ENCODE peak calls at places on chromosomes 2 and 18, in five cellular contexts. One of them, this sample, is unnamed.
A peak's percentile ranks its signal among the peaks of the same experiment; 100 is the strongest.

GRCh38 chr2:150526827-150527226 is 39.4 kb upstream of the RND3 start:
- DNase-seq in mesendoderm: peak; percentile 82
- DNase-seq in NCI-H2171 treated with DMSO at 0.1 percent for 48 hours: no peak
- DNase-seq in activated naive CD8-positive, alpha-beta T cell treated with anti-CD3 and anti-CD28 coated beads, Interleukin-2, amount 10 ng/mL, durations not matched to agents 7 days and 5 days: no peak
- DNase-seq in NCI-H2107: no peak
- DNase-seq in this sample: no peak

GRCh38 chr2:104853926-104854506 is at the start of gene POU3F3:
- DNase-seq in activated naive CD8-positive, alpha-beta T cell treated with anti-CD3 and anti-CD28 coated beads, Interleukin-2, amount 10 ng/mL, durations not matched to agents 7 days and 5 days: peak; percentile 64
- DNase-seq in NCI-H2107: no peak
- DNase-seq in mesendoderm: peak; percentile 99
- DNase-seq in NCI-H2171 treated with DMSO at 0.1 percent for 48 hours: no peak
- DNase-seq in this sample: peak; percentile 87

GRCh38 chr2:158777077-158777476 is 18.0 kb upstream of the DAPL1 start:
- DNase-seq in NCI-H2171 treated with DMSO at 0.1 percent for 48 hours: no peak
- DNase-seq in NCI-H2107: no peak
- DNase-seq in activated naive CD8-positive, alpha-beta T cell treated with anti-CD3 and anti-CD28 coated beads, Interleukin-2, amount 10 ng/mL, durations not matched to agents 7 days and 5 days: no peak
- DNase-seq in mesendoderm: no peak
- DNase-seq in this sample: no peak

GRCh38 chr2:75221872-75222271 is 22.6 kb upstream of the TACR1 start:
- DNase-seq in activated naive CD8-positive, alpha-beta T cell treated with anti-CD3 and anti-CD28 coated beads, Interleukin-2, amount 10 ng/mL, durations not matched to agents 7 days and 5 days: no peak
- DNase-seq in NCI-H2171 treated with DMSO at 0.1 percent for 48 hours: no peak
- DNase-seq in NCI-H2107: no peak
- DNase-seq in mesendoderm: no peak
- DNase-seq in this sample: no peak

GRCh38 chr2:12010059-12010458 is 263.6 kb downstream of the LPIN1 start:
- DNase-seq in NCI-H2171 treated with DMSO at 0.1 percent for 48 hours: no peak
- DNase-seq in activated naive CD8-positive, alpha-beta T cell treated with anti-CD3 and anti-CD28 coated beads, Interleukin-2, amount 10 ng/mL, durations not matched to agents 7 days and 5 days: no peak
- DNase-seq in mesendoderm: no peak
- DNase-seq in NCI-H2107: no peak
- DNase-seq in this sample: no peak

GRCh38 chr2:209864716-209865295 is 93.2 kb downstream of the UNC80 start:
- DNase-seq in NCI-H2107: no peak
- DNase-seq in activated naive CD8-positive, alpha-beta T cell treated with anti-CD3 and anti-CD28 coated beads, Interleukin-2, amount 10 ng/mL, durations not matched to agents 7 days and 5 days: no peak
- DNase-seq in NCI-H2171 treated with DMSO at 0.1 percent for 48 hours: no peak
- DNase-seq in mesendoderm: peak; percentile 26
- DNase-seq in this sample: no peak

GRCh38 chr2:191666733-191667132 is 11.2 kb upstream of the NABP1 start:
- DNase-seq in NCI-H2171 treated with DMSO at 0.1 percent for 48 hours: no peak
- DNase-seq in NCI-H2107: no peak
- DNase-seq in activated naive CD8-positive, alpha-beta T cell treated with anti-CD3 and anti-CD28 coated beads, Interleukin-2, amount 10 ng/mL, durations not matched to agents 7 days and 5 days: no peak
- DNase-seq in mesendoderm: peak; percentile 82
- DNase-seq in this sample: no peak

GRCh38 chr18:43420091-43420490 is 142.8 kb upstream of the SYT4 start:
- DNase-seq in NCI-H2107: no peak
- DNase-seq in activated naive CD8-positive, alpha-beta T cell treated with anti-CD3 and anti-CD28 coated beads, Interleukin-2, amount 10 ng/mL, durations not matched to agents 7 days and 5 days: no peak
- DNase-seq in NCI-H2171 treated with DMSO at 0.1 percent for 48 hours: no peak
- DNase-seq in mesendoderm: no peak
- DNase-seq in this sample: no peak

GRCh38 chr2:86274918-86275275 is 62.5 kb downstream of the REEP1 start:
- DNase-seq in mesendoderm: no peak
- DNase-seq in NCI-H2171 treated with DMSO at 0.1 percent for 48 hours: peak; percentile 50
- DNase-seq in activated naive CD8-positive, alpha-beta T cell treated with anti-CD3 and anti-CD28 coated beads, Interleukin-2, amount 10 ng/mL, durations not matched to agents 7 days and 5 days: no peak
- DNase-seq in NCI-H2107: no peak
- DNase-seq in this sample: no peak

GRCh38 chr2:200168641-200169265 is 137.7 kb upstream of the SPATS2L start:
- DNase-seq in mesendoderm: peak; percentile 60
- DNase-seq in NCI-H2171 treated with DMSO at 0.1 percent for 48 hours: no peak
- DNase-seq in NCI-H2107: no peak
- DNase-seq in activated naive CD8-positive, alpha-beta T cell treated with anti-CD3 and anti-CD28 coated beads, Interleukin-2, amount 10 ng/mL, durations not matched to agents 7 days and 5 days: no peak
- DNase-seq in this sample: no peak

GRCh38 chr2:152578573-152578972 is 138.7 kb downstream of the PRPF40A start:
- DNase-seq in NCI-H2171 treated with DMSO at 0.1 percent for 48 hours: no peak
- DNase-seq in mesendoderm: no peak
- DNase-seq in activated naive CD8-positive, alpha-beta T cell treated with anti-CD3 and anti-CD28 coated beads, Interleukin-2, amount 10 ng/mL, durations not matched to agents 7 days and 5 days: no peak
- DNase-seq in NCI-H2107: no peak
- DNase-seq in this sample: no peak

GRCh38 chr2:215421859-215422461 is 13.9 kb downstream of the FN1 start:
- DNase-seq in NCI-H2171 treated with DMSO at 0.1 percent for 48 hours: no peak
- DNase-seq in activated naive CD8-positive, alpha-beta T cell treated with anti-CD3 and anti-CD28 coated beads, Interleukin-2, amount 10 ng/mL, durations not matched to agents 7 days and 5 days: no peak
- DNase-seq in mesendoderm: no peak
- DNase-seq in NCI-H2107: no peak
- DNase-seq in this sample: no peak

GRCh38 chr2:230457073-230457768 is 41.2 kb downstream of the SP100 start:
- DNase-seq in NCI-H2171 treated with DMSO at 0.1 percent for 48 hours: no peak
- DNase-seq in mesendoderm: no peak
- DNase-seq in activated naive CD8-positive, alpha-beta T cell treated with anti-CD3 and anti-CD28 coated beads, Interleukin-2, amount 10 ng/mL, durations not matched to agents 7 days and 5 days: no peak
- DNase-seq in NCI-H2107: no peak
- DNase-seq in this sample: no peak

GRCh38 chr2:88606371-88607030 is 20.8 kb downstream of the EIF2AK3 start:
- DNase-seq in NCI-H2107: no peak
- DNase-seq in NCI-H2171 treated with DMSO at 0.1 percent for 48 hours: no peak
- DNase-seq in mesendoderm: no peak
- DNase-seq in activated naive CD8-positive, alpha-beta T cell treated with anti-CD3 and anti-CD28 coated beads, Interleukin-2, amount 10 ng/mL, durations not matched to agents 7 days and 5 days: no peak
- DNase-seq in this sample: no peak

GRCh38 chr2:195658541-195658890 is 1.5 kb downstream of the SLC39A10 start:
- DNase-seq in NCI-H2107: no peak
- DNase-seq in NCI-H2171 treated with DMSO at 0.1 percent for 48 hours: peak; percentile 68
- DNase-seq in mesendoderm: no peak
- DNase-seq in activated naive CD8-positive, alpha-beta T cell treated with anti-CD3 and anti-CD28 coated beads, Interleukin-2, amount 10 ng/mL, durations not matched to agents 7 days and 5 days: no peak
- DNase-seq in this sample: no peak

GRCh38 chr2:191942114-191943103 is 95.5 kb upstream of the CAVIN2 start:
- DNase-seq in NCI-H2107: no peak
- DNase-seq in activated naive CD8-positive, alpha-beta T cell treated with anti-CD3 and anti-CD28 coated beads, Interleukin-2, amount 10 ng/mL, durations not matched to agents 7 days and 5 days: no peak
- DNase-seq in NCI-H2171 treated with DMSO at 0.1 percent for 48 hours: peak; percentile 33
- DNase-seq in mesendoderm: peak; percentile 18
- DNase-seq in this sample: no peak

GRCh38 chr18:25732862-25733261 is 357.6 kb downstream of the SS18 start:
- DNase-seq in NCI-H2107: no peak
- DNase-seq in NCI-H2171 treated with DMSO at 0.1 percent for 48 hours: no peak
- DNase-seq in mesendoderm: peak; percentile 65
- DNase-seq in activated naive CD8-positive, alpha-beta T cell treated with anti-CD3 and anti-CD28 coated beads, Interleukin-2, amount 10 ng/mL, durations not matched to agents 7 days and 5 days: no peak
- DNase-seq in this sample: no peak

GRCh38 chr2:69253893-69254292 is 133.1 kb downstream of the GFPT1 start:
- DNase-seq in mesendoderm: no peak
- DNase-seq in NCI-H2107: no peak
- DNase-seq in NCI-H2171 treated with DMSO at 0.1 percent for 48 hours: no peak
- DNase-seq in activated naive CD8-positive, alpha-beta T cell treated with anti-CD3 and anti-CD28 coated beads, Interleukin-2, amount 10 ng/mL, durations not matched to agents 7 days and 5 days: no peak
- DNase-seq in this sample: no peak

GRCh38 chr2:219571311-219572236 is at the start of gene OBSL1:
- DNase-seq in NCI-H2107: peak; percentile 30
- DNase-seq in NCI-H2171 treated with DMSO at 0.1 percent for 48 hours: peak; percentile 62
- DNase-seq in mesendoderm: peak; percentile 97
- DNase-seq in activated naive CD8-positive, alpha-beta T cell treated with anti-CD3 and anti-CD28 coated beads, Interleukin-2, amount 10 ng/mL, durations not matched to agents 7 days and 5 days: no peak
- DNase-seq in this sample: no peak

GRCh38 chr2:12921321-12921720 is 204.6 kb downstream of the TRIB2 start:
- DNase-seq in NCI-H2171 treated with DMSO at 0.1 percent for 48 hours: no peak
- DNase-seq in mesendoderm: no peak
- DNase-seq in activated naive CD8-positive, alpha-beta T cell treated with anti-CD3 and anti-CD28 coated beads, Interleukin-2, amount 10 ng/mL, durations not matched to agents 7 days and 5 days: no peak
- DNase-seq in NCI-H2107: no peak
- DNase-seq in this sample: no peak

GRCh38 chr2:220096406-220096805 is 469.0 kb downstream of the SLC4A3 start:
- DNase-seq in NCI-H2107: no peak
- DNase-seq in mesendoderm: peak; percentile 87
- DNase-seq in NCI-H2171 treated with DMSO at 0.1 percent for 48 hours: no peak
- DNase-seq in activated naive CD8-positive, alpha-beta T cell treated with anti-CD3 and anti-CD28 coated beads, Interleukin-2, amount 10 ng/mL, durations not matched to agents 7 days and 5 days: no peak
- DNase-seq in this sample: no peak

This sample was measured in D721Med.